ENCODE peak calls at places on chromosomes 11 and 22, in four cellular contexts. One of them, this sample, is unnamed.

GRCh38 chr11:10302294-10302743 is 2.6 kb upstream of the ADM start:
- DNase-seq in adrenal gland: no peak
- DNase-seq in occipital lobe: no peak
- DNase-seq in transverse colon: no peak
- DNase-seq in this sample: no peak

GRCh38 chr11:70928854-70929598 is 323.4 kb downstream of the SHANK2 start:
- DNase-seq in adrenal gland: no peak
- DNase-seq in occipital lobe: no peak
- DNase-seq in transverse colon: no peak
- DNase-seq in this sample: no peak

GRCh38 chr11:30789270-30789669 is 203.1 kb upstream of the MPPED2 start:
- DNase-seq in transverse colon: no peak
- DNase-seq in adrenal gland: no peak
- DNase-seq in occipital lobe: no peak
- DNase-seq in this sample: no peak

GRCh38 chr22:17113600-17113999 is 7.6 kb downstream of the TMEM121B start:
- DNase-seq in transverse colon: no peak
- DNase-seq in adrenal gland: no peak
- DNase-seq in occipital lobe: no peak
- DNase-seq in this sample: no peak

GRCh38 chr22:20015971-20016733 is 471 bp downstream of the ARVCF start:
- DNase-seq in transverse colon: peak
- DNase-seq in occipital lobe: no peak
- DNase-seq in adrenal gland: no peak
- DNase-seq in this sample: no peak

GRCh38 chr22:41963453-41964105 is 5.7 kb upstream of the SEPTIN3 start:
- DNase-seq in adrenal gland: no peak
- DNase-seq in transverse colon: no peak
- DNase-seq in occipital lobe: peak
- DNase-seq in this sample: no peak

GRCh38 chr11:68855205-68855978 is 13.7 kb upstream of the CPT1A start:
- DNase-seq in occipital lobe: no peak
- DNase-seq in adrenal gland: no peak
- DNase-seq in transverse colon: peak
- DNase-seq in this sample: no peak

GRCh38 chr11:65427691-65428577 is 5.3 kb downstream of the NEAT1 start:
- DNase-seq in occipital lobe: no peak
- DNase-seq in adrenal gland: peak
- DNase-seq in transverse colon: peak
- DNase-seq in this sample: no peak

GRCh38 chr11:1943977-1944376 is 3.2 kb upstream of the MRPL23 start:
- DNase-seq in transverse colon: peak
- DNase-seq in adrenal gland: peak
- DNase-seq in occipital lobe: no peak
- DNase-seq in this sample: no peak